ENCODE peak calls at places on chromosomes 6 and 20, in eight cellular contexts. X is OCI-LY7; U is gastrocnemius medialis; B is substantia nigra; K is ovary; F is brain microvascular endothelial cell; G is WERI-Rb-1; Q is CD4-positive, alpha-beta T cell. J is an unnamed sample.
A peak's percentile ranks its signal among the peaks of the same experiment; 100 is the strongest.

GRCh38 chr6:6841571-6841970 is 253.1 kb downstream of the LY86 start:
- DNase-seq in X (no peak), U (no peak), B (no peak), K (no peak), F (no peak), G (peak; percentile 79), Q (no peak), J (no peak)

GRCh38 chr6:80287112-80287511 is 180.6 kb downstream of the BCKDHB start:
- DNase-seq in X (no peak), U (no peak), B (no peak), K (no peak), F (no peak), G (no peak), Q (no peak), J (no peak)

GRCh38 chr6:166708466-166708865 is 81.4 kb upstream of the RPS6KA2 start:
- DNase-seq in X (no peak), U (no peak), B (no peak), K (no peak), F (no peak), G (no peak), Q (no peak), J (no peak)

GRCh38 chr20:45230631-45231030 is 9.5 kb downstream of the SEMG2 start:
- DNase-seq in X (no peak), U (no peak), B (no peak), K (no peak), F (no peak), G (no peak), Q (no peak), J (no peak)

GRCh38 chr6:30740993-30741784 is 1.3 kb downstream of the FLOT1 start:
- DNase-seq in X (no peak), U (no peak), B (no peak), K (no peak), F (no peak), G (no peak), Q (no peak), J (no peak)

GRCh38 chr6:56863366-56863765 is 91.5 kb upstream of the BEND6 start:
- DNase-seq in X (no peak), U (no peak), B (no peak), K (no peak), F (peak; percentile 72), G (no peak), Q (no peak), J (no peak)

GRCh38 chr6:141610741-141611140 is 522.0 kb upstream of the GJE1 start:
- DNase-seq in X (no peak), U (no peak), B (no peak), K (no peak), F (peak; percentile 29), G (no peak), Q (no peak), J (no peak)

GRCh38 chr20:4091332-4092135 is 76.2 kb upstream of the RNF24 start:
- DNase-seq in X (peak; percentile 29), U (no peak), B (peak; percentile 11), K (peak; percentile 59), F (peak; percentile 91), G (peak; percentile 65), Q (no peak), J (peak; percentile 72)

GRCh38 chr20:47790032-47790965 is 5.0 kb upstream of the SULF2 start:
- DNase-seq in X (no peak), U (no peak), B (no peak), K (no peak), F (peak; percentile 19), G (no peak), Q (no peak), J (no peak)

GRCh38 chr6:116410945-116411623 is 40.3 kb downstream of the DSE start:
- DNase-seq in X (no peak), U (peak; percentile 82), B (no peak), K (no peak), F (peak; percentile 44), G (no peak), Q (no peak), J (peak; percentile 33)

GRCh38 chr6:101089640-101090039 is 208.5 kb upstream of the ASCC3 start:
- DNase-seq in X (no peak), U (no peak), B (no peak), K (no peak), F (no peak), G (no peak), Q (no peak), J (no peak)

DNA sequence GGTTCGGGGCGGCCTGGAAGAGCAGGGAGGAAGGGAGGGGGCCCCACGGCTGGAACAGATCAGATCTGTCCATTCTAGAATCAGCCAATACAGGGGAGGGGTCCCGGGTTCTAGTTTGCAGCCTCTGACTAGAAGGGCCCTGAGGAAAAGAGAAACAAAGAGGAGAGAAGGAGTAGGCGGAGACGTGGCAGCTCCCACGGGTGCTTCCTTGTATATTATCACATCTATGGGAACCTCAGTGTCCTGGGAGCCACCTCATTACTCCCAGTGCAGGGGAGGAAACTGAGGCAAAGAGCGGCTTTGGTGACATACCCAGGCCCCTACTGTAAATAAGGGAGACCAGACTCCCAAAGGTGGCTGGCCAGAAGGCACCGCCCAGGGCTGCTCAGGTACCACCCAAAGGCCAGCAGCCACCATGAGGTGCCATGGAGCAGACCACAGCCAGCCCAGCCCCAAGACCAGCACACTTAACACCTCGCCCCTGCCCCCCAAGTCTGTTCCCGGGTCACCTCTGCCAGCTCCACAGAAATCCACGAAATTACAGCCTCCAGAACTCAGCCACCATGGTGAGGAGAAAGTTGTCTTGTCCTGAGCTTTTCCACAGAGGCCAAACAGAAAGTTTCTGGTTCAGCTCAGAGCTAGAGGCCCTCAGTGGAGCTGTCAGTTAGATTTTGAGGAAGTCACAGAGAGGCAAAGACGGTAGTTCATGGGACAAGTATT is 2.1 kb downstream of the ZC3H12D start:
- DNase-seq in X (peak; percentile 69), U (no peak), B (no peak), K (no peak), F (no peak), G (no peak), Q (no peak), J (no peak)
- H3K27ac ChIP-seq in X (peak overlapping the region; percentile 99), U (peak overlapping the region; percentile 77), B (peak overlapping the region; percentile 46), K (no peak overlapping the region), F (no peak overlapping the region), G (no peak overlapping the region), Q (peak overlapping the region; percentile 91), J (peak overlapping the region; percentile 61)

GRCh38 chr6:43780293-43780692 is 10.3 kb downstream of the VEGFA start:
- DNase-seq in X (no peak), U (no peak), B (no peak), K (no peak), F (no peak), G (no peak), Q (no peak), J (no peak)

GRCh38 chr6:43780891-43781571 is 11.0 kb downstream of the VEGFA start:
- DNase-seq in X (no peak), U (no peak), B (no peak), K (no peak), F (no peak), G (no peak), Q (no peak), J (no peak)

GRCh38 chr6:43778976-43779863 is 9.2 kb downstream of the VEGFA start:
- DNase-seq in X (no peak), U (no peak), B (no peak), K (peak; percentile 13), F (no peak), G (no peak), Q (no peak), J (no peak)

GRCh38 chr6:43778131-43778857 is 8.3 kb downstream of the VEGFA start:
- DNase-seq in X (no peak), U (no peak), B (no peak), K (peak; percentile 14), F (no peak), G (no peak), Q (no peak), J (no peak)

DNA sequence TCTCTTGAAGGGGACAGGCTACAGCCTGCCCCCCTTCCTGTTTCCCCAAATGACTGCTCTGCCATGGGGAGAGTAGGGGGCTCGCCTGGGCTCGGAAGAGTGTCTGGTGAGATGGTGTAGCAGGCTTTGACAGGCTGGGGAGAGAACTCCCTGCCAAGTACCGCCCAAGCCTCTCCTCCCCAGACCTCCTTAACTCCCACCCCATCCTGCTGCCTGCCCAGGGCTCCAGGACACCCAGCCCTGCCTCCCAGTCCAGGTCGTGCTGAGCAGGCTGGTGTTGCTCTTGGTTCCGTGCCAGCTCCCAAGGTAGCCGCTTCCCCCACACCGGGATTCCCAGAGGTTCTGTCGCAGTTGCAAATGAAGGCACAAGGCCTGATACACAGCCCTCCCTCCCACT is 9.9 kb downstream of the VEGFA start:
- DNase-seq in X (no peak), U (peak; percentile 45), B (no peak), K (peak; percentile 24), F (no peak), G (no peak), Q (no peak), J (no peak)
- H3K27ac ChIP-seq in X (no peak overlapping the region), U (peak overlapping the region; percentile 94), B (no peak overlapping the region), K (no peak overlapping the region), F (no peak overlapping the region), G (no peak overlapping the region), Q (no peak overlapping the region), J (peak overlapping the region; percentile 99)

DNA sequence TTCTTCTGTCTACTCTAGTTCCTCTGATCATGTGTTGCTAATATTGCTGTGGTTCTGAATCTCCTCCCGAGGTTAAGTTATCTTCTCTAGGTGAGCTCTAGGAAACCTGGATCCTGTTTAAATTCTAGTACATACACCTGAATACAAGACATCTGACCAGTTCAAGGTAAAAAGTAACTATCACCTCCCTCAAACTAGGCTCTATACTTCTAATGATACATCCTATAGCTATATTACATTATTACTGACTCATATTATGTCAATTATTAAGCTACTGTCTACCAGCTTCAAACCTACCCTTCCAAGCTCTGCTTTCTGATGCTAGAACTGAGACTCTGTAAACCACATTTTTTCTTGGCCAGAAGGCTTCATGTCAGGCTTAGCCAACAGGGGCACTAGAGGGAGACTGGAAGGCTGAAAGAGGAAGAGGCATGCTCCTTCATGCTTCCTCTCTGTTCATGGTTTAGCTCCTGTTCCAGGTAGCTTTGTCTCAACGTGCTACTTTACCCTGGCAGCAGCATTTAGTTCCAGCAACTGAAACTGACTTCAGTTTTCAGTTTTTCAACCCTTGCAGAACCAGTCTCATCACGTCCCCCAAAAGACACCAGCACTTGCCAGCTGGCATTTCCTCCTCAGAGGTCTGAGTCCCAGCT is 148.4 kb upstream of the TOP1 start:
- DNase-seq in X (peak; percentile 58), U (no peak), B (no peak), K (no peak), F (no peak), G (no peak), Q (no peak), J (no peak)
- H3K27ac ChIP-seq in X (no peak overlapping the region), U (no peak overlapping the region), B (no peak overlapping the region), K (no peak overlapping the region), F (no peak overlapping the region), G (no peak overlapping the region), Q (no peak overlapping the region), J (no peak overlapping the region)

GRCh38 chr6:20118877-20119276 is 93.4 kb downstream of the MBOAT1 start:
- DNase-seq in X (no peak), U (peak; percentile 42), B (no peak), K (no peak), F (no peak), G (no peak), Q (no peak), J (no peak)

GRCh38 chr6:20117474-20117873 is 94.8 kb downstream of the MBOAT1 start:
- DNase-seq in X (no peak), U (no peak), B (no peak), K (no peak), F (no peak), G (no peak), Q (no peak), J (no peak)

GRCh38 chr6:20115269-20116005 is 96.8 kb downstream of the MBOAT1 start:
- DNase-seq in X (no peak), U (no peak), B (no peak), K (no peak), F (no peak), G (no peak), Q (no peak), J (no peak)

GRCh38 chr6:20116792-20117191 is 95.5 kb downstream of the MBOAT1 start:
- DNase-seq in X (no peak), U (no peak), B (no peak), K (no peak), F (no peak), G (no peak), Q (no peak), J (no peak)

GRCh38 chr6:20119446-20119845 is 92.8 kb downstream of the MBOAT1 start:
- DNase-seq in X (no peak), U (no peak), B (no peak), K (no peak), F (no peak), G (no peak), Q (no peak), J (no peak)
- H3K27ac ChIP-seq in X (no peak overlapping the region), U (peak overlapping the region; percentile 72), B (no peak overlapping the region), K (no peak overlapping the region), F (no peak overlapping the region), G (no peak overlapping the region), Q (no peak overlapping the region), J (no peak overlapping the region)